ENCODE peak calls at places on chromosome 6, in five cellular contexts. G is GM13976; L is IMR-90; B is CD4-positive, alpha-beta memory T cell; C is stimulated activated CD8-positive, alpha-beta memory T cell treated with anti-CD3 and anti-CD28 coated beads, Interleukin-4, amount 100 ng/mL, for 24 hours. E is an unnamed sample.

GRCh38 chr6:169233832-169234231 is 19.8 kb downstream of the THBS2 start:
- DNase-seq in C (no peak), G (no peak), L (no peak), B (no peak), E (no peak)

GRCh38 chr6:35242486-35242885 is 17.0 kb upstream of the ZNF76 start:
- DNase-seq in B (no peak), L (no peak), G (no peak), C (no peak), E (no peak)

GRCh38 chr6:134888316-134888715 is 61.6 kb downstream of the ALDH8A1 start:
- DNase-seq in B (no peak), G (no peak), L (no peak), C (no peak), E (no peak)

GRCh38 chr6:46490425-46491200 is 636 bp downstream of the RCAN2 start:
- DNase-seq in B (no peak), G (peak; percentile 53), L (no peak), C (no peak), E (no peak)

GRCh38 chr6:90146914-90147668 is 149.6 kb downstream of the BACH2 start:
- DNase-seq in L (no peak), G (no peak), C (no peak), B (no peak), E (no peak)

GRCh38 chr6:115983998-115984397 is 76.7 kb downstream of the FRK start:
- DNase-seq in L (no peak), C (no peak), B (no peak), G (no peak), E (no peak)

GRCh38 chr6:170018422-170019258 is 267.2 kb downstream of the ERMARD start:
- DNase-seq in L (no peak), B (no peak), C (no peak), G (no peak), E (no peak)

GRCh38 chr6:121934461-121934860 is 465.0 kb upstream of the HSF2 start:
- DNase-seq in G (no peak), C (no peak), L (no peak), B (no peak), E (no peak)

GRCh38 chr6:79168695-79168980 is 65.8 kb downstream of the HMGN3 start:
- DNase-seq in B (no peak), L (peak; percentile 1), G (no peak), C (no peak), E (no peak)

GRCh38 chr6:89999995-90000825 is 105.9 kb downstream of the GJA10 start:
- DNase-seq in B (no peak), G (no peak), L (no peak), C (no peak), E (no peak)

GRCh38 chr6:83431545-83432165 is 804 bp upstream of the ME1 start:
- DNase-seq in G (no peak), C (no peak), B (no peak), L (no peak), E (no peak)

GRCh38 chr6:137095651-137096238 is 51.0 kb upstream of the IL20RA start:
- DNase-seq in G (peak; percentile 58), B (no peak), L (no peak), C (no peak), E (no peak)

GRCh38 chr6:150290429-150290828 is 78.4 kb upstream of the IYD start:
- DNase-seq in C (no peak), L (peak; percentile 70), G (no peak), B (no peak), E (no peak)

GRCh38 chr6:158775832-158776231 is 43.3 kb downstream of the EZR start:
- DNase-seq in B (no peak), L (no peak), C (no peak), G (no peak), E (no peak)

GRCh38 chr6:30759575-30760239 is 15.4 kb upstream of the IER3 start:
- DNase-seq in G (no peak), C (no peak), L (peak; percentile 98), B (no peak), E (peak; percentile 96)

GRCh38 chr6:160837146-160837545 is 135.1 kb downstream of the PLG start:
- DNase-seq in C (no peak), B (no peak), G (no peak), L (no peak), E (no peak)

E was measured in HCEC 1CT.